ENCODE peak calls at places on chromosomes 1 and 21, in six cellular contexts. D, X, V, W, T and R are unnamed samples.

GRCh38 chr1:5911157-5911556 is 81.1 kb downstream of the NPHP4 start:
- DNase-seq in D (no peak), X (no peak), V (no peak), W (no peak), T (no peak), R (no peak)

GRCh38 chr1:221783936-221784335 is 42.0 kb upstream of the DUSP10 start:
- DNase-seq in D (no peak), X (no peak), V (no peak), W (no peak), T (no peak), R (no peak)

GRCh38 chr1:229070168-229070567 is 200.7 kb upstream of the RAB4A start:
- DNase-seq in D (peak; percentile 82), X (peak; percentile 68), V (peak; percentile 75), W (peak; percentile 47), T (no peak), R (peak; percentile 71)

GRCh38 chr1:86419277-86419903 is 4.6 kb upstream of the CLCA2 start:
- DNase-seq in D (no peak), X (no peak), V (no peak), W (no peak), T (peak; percentile 39), R (no peak)

GRCh38 chr1:215749423-215749822 is 182.3 kb downstream of the KCTD3 start:
- DNase-seq in D (peak; percentile 79), X (no peak), V (no peak), W (peak; percentile 90), T (no peak), R (peak; percentile 37)

GRCh38 chr21:45975017-45975595 is 6.5 kb upstream of the COL6A1 start:
- DNase-seq in D (peak; percentile 73), X (peak; percentile 43), V (no peak), W (peak; percentile 43), T (no peak), R (no peak)

GRCh38 chr1:163054056-163054706 is 15.0 kb upstream of the RGS4 start:
- DNase-seq in D (no peak), X (no peak), V (no peak), W (no peak), T (no peak), R (no peak)

GRCh38 chr1:83619497-83619896 is 379.4 kb downstream of the TTLL7 start:
- DNase-seq in D (peak; percentile 25), X (no peak), V (no peak), W (no peak), T (no peak), R (no peak)

GRCh38 chr1:196680107-196680506 is 28.3 kb downstream of the CFH start:
- DNase-seq in D (peak; percentile 76), X (no peak), V (no peak), W (peak; percentile 60), T (no peak), R (no peak)

GRCh38 chr1:28910379-28911125 is 3.8 kb upstream of the EPB41 start:
- DNase-seq in D (no peak), X (no peak), V (no peak), W (no peak), T (no peak), R (no peak)

GRCh38 chr1:199089393-199090122 is 450.7 kb downstream of the PTPRC start:
- DNase-seq in D (no peak), X (no peak), V (no peak), W (peak; percentile 15), T (no peak), R (no peak)

GRCh38 chr1:115469703-115470476 is 131.8 kb upstream of the NGF start:
- DNase-seq in D (peak; percentile 69), X (peak; percentile 50), V (peak; percentile 22), W (peak; percentile 55), T (peak; percentile 54), R (peak; percentile 39)

GRCh38 chr1:153533689-153534201 is 2.0 kb downstream of the S100A6 start:
- DNase-seq in D (peak; percentile 99), X (no peak), V (peak; percentile 87), W (peak; percentile 93), T (no peak), R (peak; percentile 81)

GRCh38 chr21:46459356-46460112 is 843 bp downstream of the DIP2A start:
- DNase-seq in D (no peak), X (no peak), V (no peak), W (peak; percentile 35), T (no peak), R (no peak)